ENCODE peak calls at places on chromosomes 4 and X, in four cellular contexts. Z is fibroblast of lung, J is HFF-Myc, H is Calu3. A is an unnamed sample.

GRCh38 chrX:148823986-148824385 is 323.6 kb downstream of the AFF2 start:
- DNase-seq in J (no peak), Z (no peak), H (no peak), A (no peak)

GRCh38 chr4:156773648-156774357 is 197.8 kb downstream of the PDGFC start:
- DNase-seq in J (no peak), Z (no peak), H (no peak), A (no peak)

GRCh38 chr4:184342167-184342856 is 124.6 kb upstream of the ENPP6 start:
- DNase-seq in Z (no peak), J (no peak), H (peak; percentile 41), A (no peak)

GRCh38 chr4:111136438-111136837 is 513.6 kb upstream of the PITX2 start:
- DNase-seq in J (peak; percentile 20), H (peak; percentile 10), Z (no peak), A (no peak)

GRCh38 chrX:77434949-77435348 is 12.2 kb upstream of the FGF16 start:
- DNase-seq in H (no peak), Z (no peak), J (no peak), A (no peak)

GRCh38 chrX:17788439-17788838 is 51.1 kb downstream of the SCML1 start:
- DNase-seq in Z (peak; percentile 47), H (peak; percentile 39), J (peak; percentile 1), A (no peak)

GRCh38 chr4:128582319-128582948 is 227.1 kb upstream of the JADE1 start:
- DNase-seq in J (no peak), H (no peak), Z (no peak), A (no peak)

GRCh38 chr4:175641053-175641452 is 171.0 kb downstream of the GPM6A start:
- DNase-seq in H (no peak), J (no peak), Z (no peak), A (no peak)

GRCh38 chrX:37922926-37923325 is 75.6 kb upstream of the DYNLT3 start:
- DNase-seq in J (no peak), H (no peak), Z (no peak), A (no peak)

GRCh38 chrX:23898412-23898959 is 9.3 kb downstream of the APOO start:
- DNase-seq in J (no peak), Z (peak; percentile 44), H (no peak), A (no peak)

DNA sequence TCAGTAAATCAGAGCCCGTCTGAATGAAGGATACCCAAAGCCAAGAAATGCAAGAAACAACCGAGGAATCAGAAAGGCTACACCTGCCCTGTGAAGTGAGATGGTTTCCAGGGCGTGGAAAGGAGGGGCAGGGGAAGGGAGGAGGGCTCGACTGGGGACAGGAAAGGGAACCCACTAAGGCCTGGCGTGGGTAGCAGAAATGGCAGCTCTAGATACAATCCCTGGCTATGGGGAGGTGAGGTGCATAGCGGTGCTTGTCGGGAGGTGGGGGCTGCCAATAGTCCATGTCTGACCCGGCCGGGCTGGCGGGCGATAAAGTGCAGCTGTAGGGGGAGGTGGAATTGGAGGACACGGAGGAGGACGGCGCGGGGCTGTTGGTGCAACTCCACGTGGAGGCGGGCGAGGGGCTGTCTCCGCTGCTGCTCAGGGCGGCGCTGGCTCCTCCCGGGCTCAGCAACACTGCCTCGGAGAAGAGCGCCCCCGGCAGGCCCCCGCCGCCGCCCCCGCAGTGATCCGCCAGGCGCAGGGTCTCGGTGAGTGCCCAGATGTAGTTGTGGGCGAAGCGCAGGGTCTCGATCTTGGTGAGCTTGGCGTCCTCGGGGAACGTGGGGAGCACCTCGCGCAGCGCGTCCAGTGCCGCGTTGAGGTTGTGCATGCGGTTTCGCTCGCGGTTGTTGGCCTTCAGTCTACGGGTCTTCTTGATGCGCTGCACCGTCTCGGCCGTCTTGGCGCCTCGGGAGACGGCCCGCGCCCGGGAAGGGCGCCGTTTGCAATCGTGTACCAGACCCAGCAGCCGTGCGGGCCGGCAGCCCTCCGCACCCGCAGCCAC is 1.3 kb downstream of the NEUROG2 start:
- DNase-seq in H (no peak), Z (no peak), J (no peak), A (no peak)
- TF ChIP-seq CTCF in H (no peak), Z (no peak), J (no peak), A (no peak)

DNA sequence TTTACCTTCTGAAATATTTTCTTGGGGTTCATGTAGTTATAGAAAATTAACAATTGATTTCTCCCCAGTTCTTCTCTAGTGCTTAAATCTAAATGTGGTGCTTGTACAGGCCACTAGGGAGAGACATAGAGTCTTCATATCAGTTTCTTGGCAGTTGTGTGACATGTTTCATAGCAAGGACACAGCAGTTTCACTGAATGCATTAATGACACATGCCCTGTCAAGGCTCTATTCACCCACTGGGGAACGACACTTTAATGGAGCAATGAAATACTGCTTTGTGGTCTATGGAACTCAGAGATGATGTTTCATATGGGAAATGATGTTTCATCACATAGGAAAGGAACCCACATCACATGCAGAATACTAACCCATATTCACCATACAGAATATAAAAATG is 2.8 kb downstream of the VEGFC start:
- DNase-seq in H (no peak), J (peak; percentile 87), Z (peak; percentile 89), A (no peak)
- TF ChIP-seq CTCF in H (peak; percentile 47), J (peak; percentile 64), Z (peak; percentile 59), A (peak; percentile 79)

DNA sequence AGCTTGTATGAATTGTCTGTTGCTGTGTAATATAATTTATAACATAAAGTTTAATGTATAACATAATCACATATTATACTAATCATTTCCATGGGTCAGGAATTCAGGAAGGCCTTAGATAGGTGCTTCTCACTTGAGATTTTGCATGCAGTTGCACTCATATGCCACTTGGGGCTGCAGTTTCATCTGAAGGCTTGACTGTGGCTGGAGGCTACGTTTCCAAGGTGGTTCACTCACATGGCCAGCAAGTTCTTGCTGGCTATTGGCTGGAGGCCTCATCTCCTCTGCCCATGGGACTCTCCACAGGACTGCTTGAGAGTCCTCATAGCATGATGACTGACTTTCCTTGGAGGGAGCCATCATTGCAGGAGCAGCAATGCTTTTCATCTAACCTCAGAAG is 53.4 kb upstream of the STX18 start:
- DNase-seq in Z (no peak), J (no peak), H (no peak), A (no peak)
- TF ChIP-seq CTCF in Z (no peak), J (peak; percentile 7), H (no peak), A (peak; percentile 58)

GRCh38 chrX:69163936-69164741 is 1.1 kb downstream of the PJA1 start:
- DNase-seq in J (no peak), H (no peak), Z (no peak), A (peak; percentile 66)
- TF ChIP-seq CTCF in J (no peak), H (no peak), Z (no peak), A (no peak)

GRCh38 chr4:187993827-187994226 is 1.7 kb upstream of the ZFP42 start:
- DNase-seq in J (no peak), H (no peak), Z (peak; percentile 6), A (no peak)
- TF ChIP-seq CTCF in J (no peak), H (peak; percentile 16), Z (no peak), A (peak; percentile 67)

GRCh38 chr4:57020467-57021101 is 41.9 kb downstream of the POLR2B start:
- DNase-seq in Z (peak; percentile 72), J (no peak), H (no peak), A (no peak)

GRCh38 chr4:57023104-57023503 is 44.4 kb downstream of the POLR2B start:
- DNase-seq in Z (peak; percentile 65), H (no peak), J (no peak), A (no peak)

GRCh38 chr4:57013529-57014120 is 34.9 kb downstream of the POLR2B start:
- DNase-seq in Z (no peak), J (no peak), H (no peak), A (no peak)

GRCh38 chr4:57018930-57019329 is 40.2 kb downstream of the POLR2B start:
- DNase-seq in J (no peak), Z (peak; percentile 11), H (no peak), A (no peak)
- TF ChIP-seq CTCF in J (no peak), Z (no peak), H (no peak), A (no peak)

DNA sequence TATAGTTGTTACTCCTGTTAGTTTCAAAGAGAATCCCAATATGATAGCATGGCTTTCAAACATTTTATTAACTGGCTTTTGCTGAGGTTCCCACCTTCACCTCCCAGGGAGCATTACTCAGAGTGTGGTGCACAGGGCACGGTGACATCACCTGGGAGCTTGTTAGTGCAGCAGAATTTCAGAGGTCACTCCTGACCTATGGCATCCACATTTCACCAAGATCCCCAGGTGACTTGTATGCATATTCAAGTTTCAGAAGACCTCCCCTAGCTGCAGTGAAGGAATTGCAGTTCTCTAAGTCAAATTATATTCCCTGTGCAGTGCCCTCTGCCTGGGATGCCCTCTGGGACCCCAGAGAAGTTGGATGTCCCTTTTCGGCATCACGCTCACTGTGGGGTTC is 29.7 kb upstream of the LNX1 start:
- DNase-seq in J (no peak), Z (no peak), H (no peak), A (no peak)
- TF ChIP-seq CTCF in J (no peak), Z (no peak), H (no peak), A (peak; percentile 22)

DNA sequence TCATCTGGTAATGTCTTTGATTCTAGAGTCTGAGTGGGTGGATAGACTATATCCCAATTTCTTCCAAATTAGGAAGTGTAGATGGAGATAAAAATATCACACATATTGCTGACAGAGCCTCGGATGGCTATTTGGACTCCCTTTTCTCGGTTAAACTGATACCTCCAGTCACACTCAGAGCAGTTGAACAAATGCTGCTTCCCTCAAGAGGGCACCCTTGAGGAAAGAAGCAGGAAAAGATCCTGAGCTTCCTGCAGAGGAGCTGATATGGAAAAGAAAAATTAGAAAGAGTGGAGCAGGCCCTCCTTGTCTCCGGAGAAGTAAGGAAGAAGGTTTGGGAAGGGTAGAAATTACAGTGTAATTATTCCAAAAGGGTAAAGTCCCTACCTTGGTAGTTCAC is 96.2 kb upstream of the CCSER1 start:
- DNase-seq in J (no peak), Z (no peak), H (peak; percentile 13), A (no peak)
- TF ChIP-seq CTCF in J (no peak), Z (no peak), H (no peak), A (peak; percentile 36)